ENCODE peak calls at places on chromosomes 4 and X, in nine cellular contexts. O, E, C, W, R, L, D, Q and G are unnamed samples.
A peak's percentile ranks its signal among the peaks of the same experiment; 100 is the strongest.

GRCh38 chr4:16765549-16765948 is 132.9 kb downstream of the LDB2 start:
- DNase-seq in O (no peak), E (no peak), C (no peak), W (no peak), R (no peak), L (no peak), D (no peak), Q (no peak), G (no peak)

GRCh38 chr4:121668368-121669162 is 28.2 kb downstream of the ANXA5 start:
- DNase-seq in O (peak; percentile 95), E (no peak), C (no peak), W (peak; percentile 86), R (peak; percentile 99), L (no peak), D (no peak), Q (no peak), G (peak; percentile 89)

GRCh38 chrX:19121898-19122640 is at the start of gene ADGRG2:
- DNase-seq in O (no peak), E (peak; percentile 31), C (peak; percentile 66), W (peak; percentile 25), R (no peak), L (peak; percentile 55), D (no peak), Q (no peak), G (peak; percentile 5)

GRCh38 chr4:32985256-32985655 is 2265.1 kb downstream of the PCDH7 start:
- DNase-seq in O (no peak), E (no peak), C (no peak), W (no peak), R (no peak), L (no peak), D (no peak), Q (no peak), G (peak; percentile 66)

GRCh38 chr4:168183717-168184571 is 91.6 kb downstream of the ANXA10 start:
- DNase-seq in O (no peak), E (no peak), C (no peak), W (peak; percentile 23), R (no peak), L (peak; percentile 44), D (no peak), Q (no peak), G (peak; percentile 71)

GRCh38 chr4:24991015-24991414 is 39.7 kb downstream of the LGI2 start:
- DNase-seq in O (no peak), E (no peak), C (no peak), W (peak; percentile 9), R (no peak), L (no peak), D (no peak), Q (no peak), G (peak; percentile 94)

GRCh38 chr4:55635760-55636621 is at the start of gene NMU:
- DNase-seq in O (no peak), E (peak; percentile 61), C (peak; percentile 63), W (peak; percentile 52), R (no peak), L (peak; percentile 19), D (peak; percentile 59), Q (peak; percentile 62), G (peak; percentile 5)

GRCh38 chr4:1337376-1337831 is 9.6 kb upstream of the UVSSA start:
- DNase-seq in O (no peak), E (no peak), C (no peak), W (peak; percentile 34), R (no peak), L (no peak), D (peak; percentile 72), Q (peak; percentile 68), G (no peak)

GRCh38 chr4:13539721-13540445 is 4.4 kb downstream of the NKX3-2 start:
- DNase-seq in O (no peak), E (no peak), C (no peak), W (no peak), R (no peak), L (no peak), D (no peak), Q (no peak), G (no peak)

GRCh38 chr4:4856071-4857000 is 3.1 kb upstream of the MSX1 start:
- DNase-seq in O (no peak), E (no peak), C (peak; percentile 56), W (no peak), R (no peak), L (no peak), D (peak; percentile 48), Q (no peak), G (no peak)

GRCh38 chr4:127632420-127633403 is at the start of gene INTU:
- DNase-seq in O (peak; percentile 88), E (peak; percentile 95), C (peak; percentile 96), W (peak; percentile 96), R (peak; percentile 86), L (peak; percentile 91), D (peak; percentile 88), Q (peak; percentile 91), G (peak; percentile 97)

GRCh38 chr4:151355155-151355554 is 29.8 kb upstream of the SH3D19 start:
- DNase-seq in O (no peak), E (no peak), C (no peak), W (peak; percentile 53), R (no peak), L (no peak), D (no peak), Q (no peak), G (no peak)

GRCh38 chrX:37958493-37959211 is 47.7 kb upstream of the SYTL5 start:
- DNase-seq in O (peak; percentile 23), E (no peak), C (no peak), W (no peak), R (no peak), L (no peak), D (no peak), Q (no peak), G (peak; percentile 9)

GRCh38 chr4:40185830-40186664 is 10.8 kb upstream of the RHOH start:
- DNase-seq in O (peak; percentile 45), E (no peak), C (no peak), W (no peak), R (peak; percentile 2), L (no peak), D (no peak), Q (no peak), G (no peak)

GRCh38 chrX:19852014-19853005 is 35.1 kb downstream of the SH3KBP1 start:
- DNase-seq in O (no peak), E (no peak), C (no peak), W (peak; percentile 36), R (no peak), L (no peak), D (no peak), Q (no peak), G (peak; percentile 70)

DNA sequence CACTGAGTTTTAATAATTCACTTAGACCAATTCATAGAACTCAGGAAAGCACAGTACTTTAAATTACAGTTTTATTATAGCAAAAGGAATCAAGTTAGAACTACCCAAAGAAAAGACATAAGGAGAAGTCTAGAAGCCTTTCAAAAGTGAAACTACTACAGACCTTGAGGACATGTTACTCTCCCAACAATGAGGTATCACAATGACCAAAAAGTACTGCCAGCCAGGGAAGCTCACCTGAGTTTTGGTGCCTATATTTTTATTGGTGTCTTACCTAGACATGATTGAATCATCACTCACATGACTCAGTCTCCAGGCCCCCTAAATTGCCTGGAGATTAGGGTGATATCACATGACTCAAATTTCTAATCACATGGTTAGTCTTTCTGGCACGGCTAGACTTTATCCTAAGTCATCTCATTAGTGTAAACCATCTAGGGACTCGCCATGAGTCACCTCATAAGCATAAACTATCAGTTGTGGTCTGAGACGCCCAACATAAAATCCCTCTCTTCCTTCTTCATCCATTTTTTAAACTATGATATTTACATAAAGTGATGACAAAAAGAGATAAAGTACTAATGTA is 372.3 kb downstream of the TMA16 start:
- DNase-seq in O (no peak), E (no peak), C (no peak), W (peak; percentile 87), R (no peak), L (no peak), D (no peak), Q (no peak), G (no peak)
- H3K4me3 ChIP-seq in O (no peak overlapping the region), E (no peak overlapping the region), C (no peak overlapping the region), W (no peak overlapping the region), R (no peak overlapping the region), L (no peak overlapping the region), D (no peak overlapping the region), Q (no peak overlapping the region), G (no peak overlapping the region)

DNA sequence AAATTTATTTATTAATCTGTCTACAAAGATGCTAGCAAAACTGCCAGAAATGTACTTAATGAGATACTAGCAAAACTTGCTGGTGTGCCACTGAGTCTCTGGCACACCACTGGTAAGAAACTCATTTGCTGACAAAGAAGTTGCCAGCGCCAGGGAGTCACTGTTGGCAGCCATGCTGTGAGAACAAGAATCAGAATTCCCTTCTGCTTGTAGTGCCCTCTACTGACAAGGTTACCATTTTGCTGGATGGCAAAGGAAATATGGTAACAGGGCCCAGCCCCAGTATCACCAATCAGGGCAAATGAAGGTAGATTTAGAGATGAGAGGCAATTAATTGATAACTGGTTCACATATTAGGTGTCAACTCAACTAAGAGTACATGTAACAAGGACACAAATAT is 750.1 kb upstream of the ADGRL3 start:
- DNase-seq in O (no peak), E (no peak), C (no peak), W (no peak), R (no peak), L (no peak), D (no peak), Q (no peak), G (no peak)
- TF ChIP-seq CTCF in O (no peak), E (no peak), C (no peak), W (no peak), R (no peak), L (no peak), D (no peak), Q (no peak), G (no peak)

GRCh38 chr4:87633239-87633638 is 16.8 kb upstream of the DMP1 start:
- DNase-seq in O (no peak), E (no peak), C (no peak), W (no peak), R (no peak), L (peak; percentile 2), D (no peak), Q (no peak), G (peak; percentile 80)
- H3K4me3 ChIP-seq in O (no peak overlapping the region), E (no peak overlapping the region), C (no peak overlapping the region), W (no peak overlapping the region), R (no peak overlapping the region), L (no peak overlapping the region), D (no peak overlapping the region), Q (no peak overlapping the region), G (no peak overlapping the region)

GRCh38 chrX:103153661-103154060 is 60.7 kb upstream of the NXF3 start:
- DNase-seq in O (no peak), E (no peak), C (no peak), W (peak; percentile 58), R (no peak), L (no peak), D (no peak), Q (no peak), G (no peak)

GRCh38 chrX:103155201-103155600 is 59.7 kb upstream of the BEX4 start:
- DNase-seq in O (no peak), E (no peak), C (no peak), W (no peak), R (no peak), L (no peak), D (no peak), Q (no peak), G (peak; percentile 67)

GRCh38 chrX:103151799-103152198 is 58.9 kb upstream of the NXF3 start:
- DNase-seq in O (no peak), E (no peak), C (no peak), W (peak; percentile 61), R (no peak), L (no peak), D (no peak), Q (no peak), G (no peak)

GRCh38 chrX:103158317-103158621 is 56.6 kb upstream of the BEX4 start:
- DNase-seq in O (no peak), E (no peak), C (no peak), W (no peak), R (no peak), L (no peak), D (no peak), Q (no peak), G (no peak)

GRCh38 chrX:103157511-103158316 is 57.2 kb upstream of the BEX4 start:
- DNase-seq in O (no peak), E (no peak), C (no peak), W (peak; percentile 22), R (no peak), L (peak; percentile 23), D (no peak), Q (no peak), G (peak; percentile 71)
- TF ChIP-seq CTCF in O (peak; percentile 34), E (peak; percentile 22), C (peak; percentile 56), W (peak; percentile 82), R (peak; percentile 64), L (peak; percentile 62), D (peak; percentile 50), Q (no peak), G (peak; percentile 69)